ENCODE peak calls at places on chromosomes 7 and 10, in eight cellular contexts. L is RCC 7860; G is pancreas; R is pons; I is right lobe of liver; N is stimulated activated CD4-positive, alpha-beta T cell treated with anti-CD3 and anti-CD28 coated beads, Interleukin-4, amount 100 ng/mL, for 24 hours; K is GM20000; B is aorta. Y is an unnamed sample.

GRCh38 chr7:36283711-36284130 is 105.9 kb upstream of the ANLN start:
- DNase-seq in R (peak; percentile 83), K (peak; percentile 40), B (no peak), I (peak; percentile 79), L (no peak), G (no peak), N (no peak), Y (peak; percentile 80)

GRCh38 chr7:155009570-155010157 is 6.7 kb upstream of the PAXIP1 start:
- DNase-seq in L (no peak), K (peak; percentile 27), N (peak; percentile 31), B (no peak), R (no peak), I (no peak), G (no peak), Y (peak; percentile 32)

GRCh38 chr10:31121074-31121685 is 89.5 kb upstream of the ZNF438 start:
- DNase-seq in I (no peak), B (no peak), R (no peak), L (no peak), N (no peak), G (no peak), K (no peak), Y (no peak)

GRCh38 chr10:81600185-81600584 is 274.8 kb upstream of the NRG3 start:
- DNase-seq in I (no peak), B (no peak), G (no peak), L (peak; percentile 77), N (no peak), R (no peak), K (no peak), Y (no peak)

GRCh38 chr10:110074298-110074697 is 66.5 kb downstream of the ADD3 start:
- DNase-seq in R (no peak), N (no peak), L (no peak), B (no peak), K (peak; percentile 17), I (no peak), G (no peak), Y (peak; percentile 22)

GRCh38 chr10:13642293-13642692 is 55.5 kb downstream of the PRPF18 start:
- DNase-seq in L (no peak), N (no peak), R (no peak), K (no peak), I (no peak), G (no peak), B (no peak), Y (no peak)

GRCh38 chr7:94375167-94375566 is 19.5 kb upstream of the COL1A2 start:
- DNase-seq in G (no peak), I (no peak), L (no peak), B (no peak), N (no peak), K (no peak), R (no peak), Y (no peak)

GRCh38 chr10:112774210-112774609 is 175.8 kb upstream of the TCF7L2 start:
- DNase-seq in B (no peak), K (no peak), N (no peak), R (no peak), G (no peak), L (no peak), I (no peak), Y (no peak)

GRCh38 chr7:99493823-99494222 is 6.3 kb downstream of the ZNF394 start:
- DNase-seq in G (no peak), R (no peak), N (no peak), I (peak; percentile 1), K (no peak), L (no peak), B (no peak), Y (no peak)

GRCh38 chr10:71471031-71471430 is 74.3 kb downstream of the CDH23 start:
- DNase-seq in L (no peak), B (no peak), G (no peak), N (no peak), R (no peak), I (no peak), K (no peak), Y (no peak)

GRCh38 chr10:44511601-44512000 is 126.7 kb upstream of the CXCL12 start:
- DNase-seq in N (no peak), B (no peak), R (peak; percentile 41), L (no peak), K (no peak), I (no peak), G (no peak), Y (no peak)

GRCh38 chr10:124282326-124282725 is 136.4 kb downstream of the OAT start:
- DNase-seq in K (no peak), I (no peak), R (no peak), L (no peak), B (peak; percentile 25), N (no peak), G (no peak), Y (no peak)

GRCh38 chr10:11875183-11875498 is 52.0 kb downstream of the PROSER2 start:
- DNase-seq in K (no peak), I (no peak), B (peak; percentile 49), L (no peak), G (no peak), N (no peak), R (no peak), Y (no peak)

GRCh38 chr7:42167206-42167913 is 69.6 kb downstream of the GLI3 start:
- DNase-seq in I (no peak), L (peak; percentile 18), B (no peak), R (no peak), N (no peak), G (no peak), K (no peak), Y (no peak)

GRCh38 chr7:99369767-99370353 is 4.7 kb upstream of the ARPC1B start:
- DNase-seq in I (no peak), B (no peak), G (no peak), N (no peak), K (no peak), L (no peak), R (no peak), Y (no peak)

GRCh38 chr10:12699258-12699700 is 302.2 kb downstream of the CCDC3 start:
- DNase-seq in R (no peak), I (no peak), L (peak; percentile 85), B (no peak), N (peak; percentile 22), G (no peak), K (no peak), Y (no peak)

GRCh38 chr7:82578430-82578829 is 134.9 kb upstream of the CACNA2D1 start:
- DNase-seq in N (no peak), L (no peak), K (no peak), R (no peak), B (no peak), G (no peak), I (no peak), Y (no peak)

GRCh38 chr7:129828078-129828762 is 124.5 kb downstream of the UBE2H start:
- DNase-seq in R (no peak), I (no peak), B (peak; percentile 17), K (no peak), L (no peak), N (no peak), G (no peak), Y (no peak)

GRCh38 chr10:116765549-116766162 is 23.3 kb upstream of the HSPA12A start:
- DNase-seq in K (no peak), N (peak; percentile 33), L (peak; percentile 45), B (no peak), R (peak; percentile 65), I (no peak), G (no peak), Y (peak; percentile 17)

GRCh38 chr10:103186128-103186527 is 6.9 kb downstream of the NT5C2 start:
- DNase-seq in G (no peak), K (no peak), N (no peak), R (no peak), B (no peak), L (no peak), I (no peak), Y (no peak)

GRCh38 chr10:110361800-110362456 is 57.2 kb upstream of the SMNDC1 start:
- DNase-seq in L (no peak), N (peak; percentile 46), K (no peak), G (no peak), I (no peak), R (no peak), B (no peak), Y (no peak)

GRCh38 chr7:142349670-142350405 is 92.0 kb upstream of the PRSS58 start:
- DNase-seq in R (no peak), G (peak; percentile 40), N (no peak), L (no peak), K (no peak), I (no peak), B (no peak), Y (no peak)

GRCh38 chr10:14560274-14560673 is 214.4 kb downstream of the FAM107B start:
- DNase-seq in B (no peak), I (no peak), R (no peak), G (no peak), N (peak; percentile 76), K (no peak), L (peak; percentile 80), Y (no peak)

GRCh38 chr7:142451346-142451745 is 193.5 kb upstream of the PRSS58 start:
- DNase-seq in I (no peak), L (no peak), B (no peak), G (no peak), K (no peak), N (no peak), R (no peak), Y (no peak)

GRCh38 chr7:104264281-104264680 is 56.5 kb upstream of the ORC5 start:
- DNase-seq in N (no peak), R (no peak), B (no peak), G (no peak), I (no peak), K (no peak), L (no peak), Y (no peak)

GRCh38 chr10:62811159-62811875 is 4.8 kb downstream of the EGR2 start:
- DNase-seq in I (no peak), L (no peak), K (peak; percentile 87), R (no peak), N (peak; percentile 87), B (no peak), G (no peak), Y (peak; percentile 21)

GRCh38 chr10:92880233-92880861 is 32.0 kb downstream of the EXOC6 start:
- DNase-seq in K (peak; percentile 22), L (no peak), N (peak; percentile 6), G (no peak), B (no peak), R (peak; percentile 87), I (no peak), Y (no peak)

GRCh38 chr10:114822771-114823463 is 1.3 kb downstream of the FHIP2A start:
- DNase-seq in R (peak; percentile 52), B (no peak), N (no peak), G (no peak), K (no peak), I (no peak), L (peak; percentile 35), Y (no peak)

GRCh38 chr7:44236333-44236728 is 35.6 kb downstream of the YKT6 start:
- DNase-seq in G (no peak), L (no peak), K (no peak), N (no peak), B (no peak), I (no peak), R (no peak), Y (no peak)

GRCh38 chr7:82593780-82594179 is 150.2 kb upstream of the CACNA2D1 start:
- DNase-seq in R (no peak), G (no peak), N (no peak), L (no peak), I (no peak), B (no peak), K (no peak), Y (no peak)

GRCh38 chr10:79203014-79203675 is 134.4 kb downstream of the ZMIZ1 start:
- DNase-seq in L (no peak), R (no peak), B (no peak), N (no peak), K (no peak), G (no peak), I (no peak), Y (no peak)

GRCh38 chr7:139942686-139943085 is 113.6 kb downstream of the TBXAS1 start:
- DNase-seq in G (no peak), I (no peak), B (no peak), L (no peak), R (no peak), N (no peak), K (no peak), Y (no peak)

GRCh38 chr10:71291501-71291900 is 27.6 kb upstream of the SLC29A3 start:
- DNase-seq in B (no peak), R (no peak), N (no peak), K (no peak), I (peak; percentile 57), G (no peak), L (no peak), Y (no peak)

GRCh38 chr10:21194510-21194993 is 297.4 kb upstream of the NEBL start:
- DNase-seq in N (no peak), G (no peak), I (no peak), L (peak; percentile 89), B (no peak), K (no peak), R (peak; percentile 55), Y (no peak)

Y was measured in germinal center.